ENCODE peak calls at places on chromosomes 3 and 15, in six cellular contexts. W is trophoblast cell, H is H1, T is neuronal stem cell, A is IMR-90, X is mesenchymal stem cell. L is an unnamed sample.

GRCh38 chr15:101641894-101642293 is 10.3 kb downstream of the TM2D3 start:
- DNase-seq in W (no peak), H (no peak), T (no peak), A (no peak), X (peak), L (no peak)

GRCh38 chr15:60212536-60212935 is 185.2 kb downstream of the ANXA2 start:
- DNase-seq in W (peak), H (peak), T (no peak), A (no peak), X (no peak), L (peak)

GRCh38 chr3:138923531-138923994 is 23.4 kb downstream of the FOXL2 start:
- DNase-seq in W (peak), H (no peak), T (peak), A (peak), X (peak), L (peak)

GRCh38 chr3:26193558-26193957 is 403.7 kb downstream of the OXSM start:
- DNase-seq in W (no peak), H (no peak), T (no peak), A (no peak), X (no peak), L (no peak)

GRCh38 chr3:143562789-143563188 is 285.5 kb downstream of the SLC9A9 start:
- DNase-seq in W (no peak), H (no peak), T (no peak), A (no peak), X (no peak), L (no peak)

GRCh38 chr15:72168131-72168825 is 29.3 kb downstream of the GRAMD2A start:
- DNase-seq in W (peak), H (no peak), T (no peak), A (peak), X (peak), L (no peak)

GRCh38 chr3:49602049-49602554 is 47.8 kb downstream of the BSN start:
- DNase-seq in W (peak), H (no peak), T (no peak), A (no peak), X (no peak), L (no peak)

GRCh38 chr3:171797265-171797679 is 13.0 kb downstream of the PLD1 start:
- DNase-seq in W (no peak), H (no peak), T (no peak), A (no peak), X (no peak), L (no peak)

GRCh38 chr15:52331490-52332240 is 36.1 kb upstream of the MYO5C start:
- DNase-seq in W (peak), H (no peak), T (no peak), A (peak), X (peak), L (no peak)

GRCh38 chr3:36649078-36649477 is 115.3 kb downstream of the DCLK3 start:
- DNase-seq in W (peak), H (no peak), T (no peak), A (no peak), X (peak), L (no peak)

GRCh38 chr3:67875338-67875737 is 220.9 kb upstream of the SUCLG2 start:
- DNase-seq in W (no peak), H (no peak), T (no peak), A (peak), X (peak), L (no peak)

GRCh38 chr3:62238431-62238830 is 134.9 kb downstream of the FEZF2 start:
- DNase-seq in W (no peak), H (no peak), T (no peak), A (no peak), X (no peak), L (no peak)

GRCh38 chr3:115588201-115588600 is 35.1 kb upstream of the GAP43 start:
- DNase-seq in W (no peak), H (no peak), T (no peak), A (no peak), X (no peak), L (no peak)

GRCh38 chr15:22979699-22980188 is 424 bp downstream of the CYFIP1 start:
- DNase-seq in W (peak), H (no peak), T (peak), A (peak), X (peak), L (no peak)

GRCh38 chr15:22980189-22981136 is at the start of gene CYFIP1:
- DNase-seq in W (peak), H (peak), T (peak), A (peak), X (peak), L (peak)

GRCh38 chr15:22978691-22979068 is 1.5 kb downstream of the CYFIP1 start:
- DNase-seq in W (no peak), H (no peak), T (no peak), A (no peak), X (peak), L (no peak)

GRCh38 chr15:22981336-22981840 is 1.2 kb upstream of the CYFIP1 start:
- DNase-seq in W (no peak), H (no peak), T (no peak), A (no peak), X (no peak), L (no peak)

GRCh38 chr15:22979069-22979698 is 984 bp downstream of the CYFIP1 start:
- DNase-seq in W (peak), H (no peak), T (peak), A (peak), X (peak), L (peak)
- H3K23ac ChIP-seq in W (no peak), H (no peak), T (no peak), A (peak), X (no peak), L (no peak)

GRCh38 chr3:120743556-120744195 is 1.1 kb downstream of the GTF2E1 start:
- DNase-seq in W (no peak), H (no peak), T (no peak), A (peak), X (no peak), L (no peak)

GRCh38 chr3:120743081-120743365 is 479 bp downstream of the GTF2E1 start:
- DNase-seq in W (no peak), H (no peak), T (no peak), A (peak), X (no peak), L (no peak)

GRCh38 chr3:120741320-120741719 is 996 bp downstream of the RABL3 start:
- DNase-seq in W (no peak), H (no peak), T (no peak), A (no peak), X (no peak), L (no peak)

GRCh38 chr3:120741837-120742197 is 499 bp downstream of the RABL3 start:
- DNase-seq in W (no peak), H (no peak), T (no peak), A (peak), X (no peak), L (no peak)

GRCh38 chr3:120742198-120743080 is at the start of the genes GTF2E1 and RABL3:
- DNase-seq in W (peak), H (peak), T (peak), A (peak), X (peak), L (peak)
- H4K8ac ChIP-seq in W (peak), H (peak), T (peak), A (peak), X (peak), L (no peak)

DNA sequence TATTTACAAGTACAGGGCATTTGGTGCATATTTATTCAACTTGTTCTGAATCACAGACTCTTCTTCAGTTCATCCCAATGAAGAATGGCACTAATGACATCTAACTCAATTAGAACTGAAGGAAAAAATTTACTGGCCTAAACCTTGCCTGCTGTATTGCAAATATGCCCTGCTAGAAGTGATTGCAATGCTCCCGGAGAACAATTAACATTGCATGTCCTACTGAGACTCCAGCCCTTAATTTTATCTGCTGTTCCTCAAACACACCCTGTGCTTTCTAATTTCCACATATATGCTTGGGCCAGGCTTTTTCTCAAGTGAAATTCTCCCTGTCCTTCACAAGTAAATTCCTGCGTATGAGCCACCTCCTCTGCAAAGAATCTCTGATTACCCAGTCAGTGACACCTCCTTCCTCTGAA is 8.3 kb downstream of the ACKR4 start:
- DNase-seq in W (peak), H (no peak), T (no peak), A (peak), X (peak), L (no peak)
- H2AFZ ChIP-seq in W (no peak), H (no peak), T (no peak), A (no peak), X (no peak), L (no peak)

GRCh38 chr3:178343433-178344038 is 192.7 kb upstream of the KCNMB2 start:
- DNase-seq in W (no peak), H (no peak), T (no peak), A (no peak), X (no peak), L (no peak)
- H3K23ac ChIP-seq in W (no peak), H (no peak), T (no peak), A (no peak), X (no peak), L (no peak)

DNA sequence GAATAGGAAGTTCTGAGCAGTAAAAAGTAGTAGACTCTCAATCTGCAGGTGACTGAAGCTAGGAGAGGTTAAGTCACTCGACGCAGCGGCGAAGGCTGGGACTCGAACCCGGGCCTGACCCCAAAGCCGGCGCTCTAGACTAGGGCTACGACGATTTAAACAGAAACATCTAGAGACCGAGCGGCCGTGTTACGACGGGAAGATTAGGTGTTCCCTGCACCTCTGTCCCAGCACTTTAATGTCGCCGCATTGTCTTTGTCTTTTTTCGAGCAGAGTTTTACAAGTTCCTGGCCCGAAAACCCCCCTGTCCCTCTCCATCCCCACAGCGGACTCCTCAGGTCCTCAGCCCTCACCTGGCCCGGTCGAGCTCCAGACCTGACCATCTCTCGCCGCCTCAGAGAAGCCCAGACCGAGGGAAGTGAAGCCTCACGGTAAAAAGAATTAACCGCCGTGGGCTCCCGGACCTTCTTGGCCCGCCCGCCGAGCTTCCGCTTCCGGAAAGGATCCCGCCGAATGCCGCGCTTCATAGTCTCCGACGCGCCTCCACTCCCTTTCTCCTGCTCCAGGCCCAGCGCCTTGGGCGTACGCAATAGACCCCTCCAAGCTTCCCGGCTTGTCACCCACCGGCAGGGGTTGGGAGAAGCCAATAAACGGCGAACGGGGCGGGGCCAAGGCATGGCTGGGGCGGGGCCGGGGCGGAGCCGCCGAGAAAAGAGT is at the start of gene CCDC14:
- DNase-seq in W (peak), H (peak), T (peak), A (peak), X (peak), L (peak)
- H4K8ac ChIP-seq in W (peak), H (peak), T (no peak), A (peak), X (peak), L (no peak)

GRCh38 chr3:174100744-174101143 is 703.2 kb downstream of the NLGN1 start:
- DNase-seq in W (no peak), H (no peak), T (no peak), A (peak), X (no peak), L (no peak)
- H2AFZ ChIP-seq in W (no peak), H (no peak), T (no peak), A (no peak), X (no peak), L (no peak)

GRCh38 chr3:184583345-184584000 is 21.9 kb downstream of the EPHB3 start:
- DNase-seq in W (peak), H (no peak), T (no peak), A (no peak), X (peak), L (no peak)

GRCh38 chr3:184582998-184583344 is 21.4 kb downstream of the EPHB3 start:
- DNase-seq in W (no peak), H (no peak), T (no peak), A (no peak), X (no peak), L (no peak)

GRCh38 chr3:184582583-184582982 is 21.0 kb downstream of the EPHB3 start:
- DNase-seq in W (peak), H (no peak), T (no peak), A (no peak), X (peak), L (peak)

GRCh38 chr3:184585545-184585944 is 24.0 kb downstream of the EPHB3 start:
- DNase-seq in W (no peak), H (no peak), T (no peak), A (no peak), X (no peak), L (no peak)

GRCh38 chr3:184584001-184584891 is 22.7 kb downstream of the EPHB3 start:
- DNase-seq in W (peak), H (no peak), T (no peak), A (no peak), X (peak), L (peak)
- H3K23ac ChIP-seq in W (no peak), H (no peak), T (peak), A (no peak), X (no peak), L (no peak)

GRCh38 chr3:134294302-134294925 is 43.8 kb upstream of the RYK start:
- DNase-seq in W (no peak), H (no peak), T (no peak), A (no peak), X (no peak), L (no peak)

GRCh38 chr3:134295930-134296329 is 45.3 kb upstream of the RYK start:
- DNase-seq in W (no peak), H (no peak), T (no peak), A (no peak), X (no peak), L (no peak)

GRCh38 chr3:134287512-134287911 is 36.9 kb upstream of the RYK start:
- DNase-seq in W (no peak), H (no peak), T (no peak), A (no peak), X (no peak), L (no peak)

GRCh38 chr3:134291300-134292254 is 40.9 kb upstream of the RYK start:
- DNase-seq in W (no peak), H (no peak), T (no peak), A (peak), X (peak), L (no peak)
- H4K8ac ChIP-seq in W (no peak), H (no peak), T (no peak), A (peak), X (peak), L (no peak)

GRCh38 chr3:195583831-195584542 is at the start of gene APOD:
- DNase-seq in W (no peak), H (no peak), T (no peak), A (peak), X (no peak), L (no peak)
- H2AFZ ChIP-seq in W (peak), H (peak), T (no peak), A (peak), X (no peak), L (no peak)

GRCh38 chr3:194031867-194032635 is 103.9 kb upstream of the HES1 start:
- DNase-seq in W (no peak), H (no peak), T (no peak), A (no peak), X (no peak), L (no peak)

GRCh38 chr3:194034556-194035336 is 101.2 kb upstream of the HES1 start:
- DNase-seq in W (no peak), H (no peak), T (no peak), A (no peak), X (no peak), L (no peak)

GRCh38 chr3:194030372-194030771 is 105.6 kb upstream of the HES1 start:
- DNase-seq in W (no peak), H (no peak), T (no peak), A (no peak), X (no peak), L (no peak)

GRCh38 chr3:194031349-194031748 is 104.6 kb upstream of the HES1 start:
- DNase-seq in W (no peak), H (no peak), T (no peak), A (no peak), X (no peak), L (no peak)

DNA sequence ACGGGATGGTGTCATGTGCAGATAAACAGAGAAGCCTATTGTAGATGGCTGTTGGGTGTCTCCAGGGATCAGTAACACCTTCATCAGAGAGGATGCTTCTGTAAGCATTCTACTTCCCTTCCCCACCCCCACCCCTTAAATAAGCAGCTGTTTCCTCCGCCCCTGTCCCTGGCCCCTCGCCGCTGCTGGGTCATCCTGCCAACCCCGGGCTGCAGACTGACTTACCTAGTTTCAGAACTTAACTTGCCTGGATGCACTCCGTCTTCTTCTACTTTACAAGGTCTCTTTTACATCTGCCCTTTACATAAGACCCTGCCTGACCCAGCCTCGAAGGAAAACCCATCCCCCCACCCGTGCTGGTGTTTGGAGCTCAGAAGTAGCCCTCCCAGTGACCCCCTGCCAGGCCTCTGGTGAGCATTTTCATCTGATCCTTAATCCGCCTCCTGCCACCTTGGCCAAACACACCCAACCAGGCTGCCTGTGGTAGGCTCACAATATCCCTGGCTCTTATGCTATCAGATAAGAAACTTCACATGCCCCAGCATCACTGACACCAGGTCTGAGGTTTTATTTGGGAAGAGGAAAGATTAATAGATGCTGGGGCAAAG is 103.0 kb upstream of the HES1 start:
- DNase-seq in W (no peak), H (no peak), T (no peak), A (no peak), X (no peak), L (no peak)
- H3K23ac ChIP-seq in W (no peak), H (no peak), T (no peak), A (no peak), X (no peak), L (no peak)